ENCODE peak calls at places on chromosomes 13 and 19, in four cellular contexts. One of them, this sample, is unnamed.
A peak's percentile ranks its signal among the peaks of the same experiment; 100 is the strongest.

GRCh38 chr19:50383307-50383851 is 768 bp upstream of the POLD1 start:
- DNase-seq in stimulated activated CD8-positive, alpha-beta memory T cell treated with anti-CD3 and anti-CD28 coated beads, Interleukin-7, amount 100 ng/mL, for 1 hour: no peak
- DNase-seq in ovary: no peak
- DNase-seq in mucosa of descending colon: no peak
- DNase-seq in this sample: no peak

GRCh38 chr13:99380402-99380801 is 73.2 kb upstream of the GPR183 start:
- DNase-seq in mucosa of descending colon: no peak
- DNase-seq in ovary: no peak
- DNase-seq in stimulated activated CD8-positive, alpha-beta memory T cell treated with anti-CD3 and anti-CD28 coated beads, Interleukin-7, amount 100 ng/mL, for 1 hour: no peak
- DNase-seq in this sample: no peak

GRCh38 chr13:97225533-97225932 is 3.4 kb downstream of the MBNL2 start:
- DNase-seq in stimulated activated CD8-positive, alpha-beta memory T cell treated with anti-CD3 and anti-CD28 coated beads, Interleukin-7, amount 100 ng/mL, for 1 hour: no peak
- DNase-seq in ovary: no peak
- DNase-seq in mucosa of descending colon: peak; percentile 33
- DNase-seq in this sample: no peak

GRCh38 chr19:46654621-46655152 is 6.3 kb downstream of the DACT3 start:
- DNase-seq in ovary: no peak
- DNase-seq in stimulated activated CD8-positive, alpha-beta memory T cell treated with anti-CD3 and anti-CD28 coated beads, Interleukin-7, amount 100 ng/mL, for 1 hour: no peak
- DNase-seq in mucosa of descending colon: no peak
- DNase-seq in this sample: peak; percentile 76

GRCh38 chr13:75410207-75410606 is 71.8 kb downstream of the TBC1D4 start:
- DNase-seq in stimulated activated CD8-positive, alpha-beta memory T cell treated with anti-CD3 and anti-CD28 coated beads, Interleukin-7, amount 100 ng/mL, for 1 hour: no peak
- DNase-seq in ovary: no peak
- DNase-seq in mucosa of descending colon: no peak
- DNase-seq in this sample: no peak

GRCh38 chr13:73851104-73851503 is 283.1 kb downstream of the KLF12 start:
- DNase-seq in stimulated activated CD8-positive, alpha-beta memory T cell treated with anti-CD3 and anti-CD28 coated beads, Interleukin-7, amount 100 ng/mL, for 1 hour: no peak
- DNase-seq in ovary: no peak
- DNase-seq in mucosa of descending colon: no peak
- DNase-seq in this sample: no peak

GRCh38 chr19:54325194-54325621 is 12.2 kb upstream of the LILRA5 start:
- DNase-seq in mucosa of descending colon: peak; percentile 10
- DNase-seq in ovary: no peak
- DNase-seq in stimulated activated CD8-positive, alpha-beta memory T cell treated with anti-CD3 and anti-CD28 coated beads, Interleukin-7, amount 100 ng/mL, for 1 hour: peak; percentile 29
- DNase-seq in this sample: no peak

GRCh38 chr19:33507021-33507956 is 14.3 kb downstream of the PEPD start:
- DNase-seq in stimulated activated CD8-positive, alpha-beta memory T cell treated with anti-CD3 and anti-CD28 coated beads, Interleukin-7, amount 100 ng/mL, for 1 hour: no peak
- DNase-seq in mucosa of descending colon: no peak
- DNase-seq in ovary: no peak
- DNase-seq in this sample: no peak

GRCh38 chr13:73090116-73090811 is 31.5 kb downstream of the KLF5 start:
- DNase-seq in mucosa of descending colon: no peak
- DNase-seq in ovary: no peak
- DNase-seq in stimulated activated CD8-positive, alpha-beta memory T cell treated with anti-CD3 and anti-CD28 coated beads, Interleukin-7, amount 100 ng/mL, for 1 hour: no peak
- DNase-seq in this sample: no peak

This sample was measured in uterus.